ENCODE peak calls at places on chromosomes 6 and 20, in eight cellular contexts. J, K, O, D, B, U, N and I are unnamed samples.

GRCh38 chr6:16777794-16778193 is 16.5 kb upstream of the ATXN1 start:
- DNase-seq in B (no peak), N (no peak), K (no peak), J (no peak), D (no peak), O (no peak), U (no peak), I (no peak)

GRCh38 chr20:59809630-59810375 is 123.6 kb downstream of the SYCP2 start:
- DNase-seq in U (no peak), N (no peak), J (no peak), O (no peak), D (no peak), K (no peak), B (no peak), I (no peak)

GRCh38 chr6:150403458-150404245 is 34.8 kb downstream of the IYD start:
- DNase-seq in B (peak; percentile 74), U (peak; percentile 97), J (peak; percentile 72), N (peak; percentile 96), D (no peak), O (no peak), K (no peak), I (peak; percentile 83)

GRCh38 chr20:2237059-2237458 is 58.7 kb upstream of the TGM3 start:
- DNase-seq in D (no peak), N (peak; percentile 97), B (peak; percentile 58), O (peak; percentile 19), K (no peak), J (peak; percentile 57), U (peak; percentile 65), I (peak; percentile 69)

GRCh38 chr6:38571721-38572120 is 68.0 kb downstream of the BTBD9 start:
- DNase-seq in N (no peak), J (no peak), K (no peak), D (no peak), U (no peak), B (no peak), O (no peak), I (no peak)

GRCh38 chr6:135498178-135498841 is 770 bp upstream of the AHI1 start:
- DNase-seq in N (peak; percentile 93), D (no peak), B (peak; percentile 62), J (peak; percentile 73), U (peak; percentile 98), O (peak; percentile 73), K (peak; percentile 71), I (peak; percentile 90)

GRCh38 chr6:106974999-106975698 is 620 bp upstream of the CD24 start:
- DNase-seq in D (no peak), N (no peak), O (peak; percentile 75), B (no peak), J (no peak), K (no peak), U (no peak), I (no peak)

GRCh38 chr20:22106308-22106938 is 401.0 kb downstream of the PAX1 start:
- DNase-seq in K (no peak), D (peak; percentile 35), N (peak; percentile 75), O (no peak), U (peak; percentile 37), J (no peak), B (no peak), I (no peak)

GRCh38 chr6:134195985-134196384 is 121.9 kb downstream of the SGK1 start:
- DNase-seq in U (no peak), B (no peak), J (no peak), O (no peak), K (no peak), D (no peak), N (no peak), I (no peak)

GRCh38 chr20:20018366-20018765 is 1.2 kb downstream of the NAA20 start:
- DNase-seq in N (no peak), D (no peak), K (no peak), B (no peak), J (no peak), U (no peak), O (no peak), I (no peak)
- H3K4me3 ChIP-seq in N (peak overlapping the region; percentile 92), D (peak overlapping the region; percentile 82), K (peak overlapping the region; percentile 59), B (peak overlapping the region; percentile 92), J (peak overlapping the region; percentile 81), U (peak overlapping the region; percentile 7), O (peak overlapping the region; percentile 99), I (peak overlapping the region; percentile 95)

GRCh38 chr6:142912125-142912524 is 32.9 kb downstream of the HIVEP2 start:
- DNase-seq in B (no peak), K (no peak), D (peak; percentile 35), U (no peak), J (no peak), N (no peak), O (no peak), I (no peak)

GRCh38 chr6:142913036-142913510 is 31.9 kb downstream of the HIVEP2 start:
- DNase-seq in B (no peak), D (no peak), K (no peak), O (no peak), N (no peak), U (no peak), J (no peak), I (no peak)

GRCh38 chr6:142914371-142914770 is 30.6 kb downstream of the HIVEP2 start:
- DNase-seq in D (no peak), O (no peak), B (no peak), U (no peak), J (no peak), K (no peak), N (no peak), I (no peak)

GRCh38 chr6:142915129-142915697 is 29.8 kb downstream of the HIVEP2 start:
- DNase-seq in K (no peak), J (no peak), B (no peak), D (no peak), O (no peak), U (no peak), N (no peak), I (no peak)

GRCh38 chr6:142913511-142914047 is 31.4 kb downstream of the HIVEP2 start:
- DNase-seq in J (no peak), K (no peak), O (no peak), U (no peak), B (no peak), N (no peak), D (no peak), I (peak; percentile 68)
- H3K4me3 ChIP-seq in J (no peak overlapping the region), K (no peak overlapping the region), O (no peak overlapping the region), U (no peak overlapping the region), B (no peak overlapping the region), N (no peak overlapping the region), D (no peak overlapping the region), I (no peak overlapping the region)

GRCh38 chr6:36432151-36432633 is 10.5 kb downstream of the PXT1 start:
- DNase-seq in O (no peak), B (no peak), U (peak; percentile 37), D (no peak), K (no peak), J (no peak), N (peak; percentile 76), I (no peak)
- H3K4me3 ChIP-seq in O (no peak overlapping the region), B (no peak overlapping the region), U (no peak overlapping the region), D (no peak overlapping the region), K (no peak overlapping the region), J (no peak overlapping the region), N (no peak overlapping the region), I (no peak overlapping the region)

GRCh38 chr6:154478021-154478651 is 32.3 kb downstream of the CNKSR3 start:
- DNase-seq in U (no peak), N (no peak), K (no peak), B (no peak), J (peak; percentile 47), D (no peak), O (peak; percentile 33), I (no peak)
- H3K4me3 ChIP-seq in U (no peak overlapping the region), N (no peak overlapping the region), K (no peak overlapping the region), B (peak overlapping the region; percentile 57), J (no peak overlapping the region), D (no peak overlapping the region), O (no peak overlapping the region), I (peak overlapping the region; percentile 41)

GRCh38 chr20:38260025-38260377 is 534 bp downstream of the KIAA1755 start:
- DNase-seq in U (peak; percentile 52), D (no peak), O (no peak), B (no peak), N (peak; percentile 52), K (no peak), J (no peak), I (no peak)
- H3K4me3 ChIP-seq in U (peak overlapping the region; percentile 81), D (peak overlapping the region; percentile 52), O (no peak overlapping the region), B (no peak overlapping the region), N (peak overlapping the region; percentile 76), K (peak overlapping the region; percentile 32), J (peak overlapping the region; percentile 72), I (peak overlapping the region; percentile 49)

GRCh38 chr20:1185316-1185741 is 548 bp upstream of the TMEM74B start:
- DNase-seq in U (no peak), D (no peak), B (no peak), N (no peak), O (no peak), K (no peak), J (no peak), I (no peak)
- H3K4me3 ChIP-seq in U (peak overlapping the region; percentile 42), D (peak overlapping the region; percentile 53), B (peak overlapping the region; percentile 40), N (peak overlapping the region; percentile 44), O (peak overlapping the region; percentile 12), K (peak overlapping the region; percentile 9), J (peak overlapping the region; percentile 59), I (peak overlapping the region; percentile 53)

GRCh38 chr6:7301702-7302101 is 11.3 kb downstream of the SSR1 start:
- DNase-seq in D (no peak), J (no peak), K (no peak), O (no peak), B (no peak), N (no peak), U (no peak), I (no peak)
- H3K4me3 ChIP-seq in D (no peak overlapping the region), J (no peak overlapping the region), K (no peak overlapping the region), O (no peak overlapping the region), B (no peak overlapping the region), N (no peak overlapping the region), U (no peak overlapping the region), I (no peak overlapping the region)

GRCh38 chr20:35619196-35620095 is 3.8 kb downstream of the SPAG4 start:
- DNase-seq in O (peak; percentile 79), B (no peak), J (peak; percentile 76), D (peak; percentile 89), N (peak; percentile 72), K (peak; percentile 84), U (peak; percentile 83), I (no peak)

GRCh38 chr20:35617397-35618031 is 1.9 kb downstream of the SPAG4 start:
- DNase-seq in K (peak; percentile 64), B (no peak), N (peak; percentile 39), O (peak; percentile 65), J (peak; percentile 67), U (peak; percentile 73), D (peak; percentile 40), I (peak; percentile 19)

GRCh38 chr20:35618372-35619131 is 2.9 kb downstream of the SPAG4 start:
- DNase-seq in K (peak; percentile 39), B (no peak), U (peak; percentile 58), O (no peak), J (peak; percentile 39), D (no peak), N (peak; percentile 31), I (no peak)

GRCh38 chr20:35616465-35617396 is 1.1 kb downstream of the SPAG4 start:
- DNase-seq in K (peak; percentile 88), J (peak; percentile 94), D (peak; percentile 68), U (peak; percentile 100), N (peak; percentile 99), B (peak; percentile 96), O (peak; percentile 95), I (peak; percentile 59)

GRCh38 chr20:35618032-35618371 is 2.4 kb downstream of the SPAG4 start:
- DNase-seq in O (no peak), D (no peak), U (no peak), K (peak; percentile 14), B (no peak), N (no peak), J (no peak), I (no peak)
- H3K4me3 ChIP-seq in O (no peak overlapping the region), D (peak overlapping the region; percentile 71), U (peak overlapping the region; percentile 72), K (no peak overlapping the region), B (peak overlapping the region; percentile 75), N (peak overlapping the region; percentile 71), J (peak overlapping the region; percentile 67), I (peak overlapping the region; percentile 60)